ENCODE peak calls at places on chromosome 2, in seven cellular contexts. H is heart left ventricle, P is tibial artery, D is ovary, Z is upper lobe of right lung, A is prostate gland, M is endodermal cell. Y is an unnamed sample.

GRCh38 chr2:74742486-74742885 is 88.4 kb downstream of the SEMA4F start:
- DNase-seq in H (no peak), P (no peak), D (no peak), Z (no peak), A (no peak), M (no peak), Y (no peak)

GRCh38 chr2:172311921-172312345 is 115.5 kb upstream of the ITGA6 start:
- DNase-seq in H (peak; percentile 41), P (no peak), D (no peak), Z (no peak), A (peak; percentile 28), M (no peak), Y (no peak)

GRCh38 chr2:14759086-14759485 is 126.6 kb downstream of the LRATD1 start:
- DNase-seq in H (no peak), P (no peak), D (no peak), Z (no peak), A (no peak), M (no peak), Y (no peak)

GRCh38 chr2:42922293-42922692 is 129.9 kb upstream of the HAAO start:
- DNase-seq in H (no peak), P (no peak), D (peak; percentile 16), Z (no peak), A (no peak), M (no peak), Y (no peak)

GRCh38 chr2:55012648-55013484 is 37.4 kb downstream of the RTN4 start:
- DNase-seq in H (no peak), P (no peak), D (no peak), Z (no peak), A (peak; percentile 39), M (no peak), Y (no peak)

GRCh38 chr2:102585704-102586404 is 33.5 kb upstream of the SLC9A2 start:
- DNase-seq in H (no peak), P (no peak), D (no peak), Z (no peak), A (peak; percentile 6), M (no peak), Y (no peak)

GRCh38 chr2:207012461-207012860 is 73.1 kb downstream of the CPO start:
- DNase-seq in H (no peak), P (no peak), D (no peak), Z (no peak), A (no peak), M (no peak), Y (no peak)

GRCh38 chr2:143230506-143231256 is 101.5 kb downstream of the ARHGAP15 start:
- DNase-seq in H (no peak), P (no peak), D (no peak), Z (no peak), A (no peak), M (no peak), Y (no peak)

GRCh38 chr2:63591566-63592175 is 2.9 kb downstream of the MDH1 start:
- DNase-seq in H (no peak), P (no peak), D (no peak), Z (no peak), A (no peak), M (no peak), Y (no peak)

GRCh38 chr2:121584741-121585140 is 54.1 kb downstream of the RNU4ATAC start:
- DNase-seq in H (no peak), P (no peak), D (no peak), Z (no peak), A (no peak), M (no peak), Y (no peak)

GRCh38 chr2:28366496-28367282 is 26.0 kb upstream of the FOSL2 start:
- DNase-seq in H (no peak), P (no peak), D (no peak), Z (no peak), A (no peak), M (no peak), Y (peak; percentile 29)

GRCh38 chr2:207115715-207116364 is 49.9 kb downstream of the KLF7 start:
- DNase-seq in H (peak; percentile 52), P (no peak), D (no peak), Z (no peak), A (no peak), M (no peak), Y (no peak)

GRCh38 chr2:19706332-19706731 is 195.5 kb downstream of the TTC32 start:
- DNase-seq in H (no peak), P (no peak), D (no peak), Z (no peak), A (no peak), M (no peak), Y (no peak)

GRCh38 chr2:126704434-126705165 is 48.6 kb downstream of the GYPC start:
- DNase-seq in H (no peak), P (no peak), D (no peak), Z (no peak), A (no peak), M (no peak), Y (no peak)

GRCh38 chr2:55861733-55862132 is 61.8 kb downstream of the EFEMP1 start:
- DNase-seq in H (no peak), P (peak; percentile 76), D (no peak), Z (no peak), A (no peak), M (no peak), Y (no peak)

GRCh38 chr2:37919631-37920032 is 5.5 kb upstream of the RMDN2 start:
- DNase-seq in H (no peak), P (no peak), D (no peak), Z (no peak), A (no peak), M (no peak), Y (no peak)

GRCh38 chr2:152594022-152594712 is 123.1 kb downstream of the PRPF40A start:
- DNase-seq in H (peak; percentile 47), P (peak; percentile 81), D (no peak), Z (no peak), A (peak; percentile 44), M (no peak), Y (no peak)

GRCh38 chr2:215059724-215060123 is 78.7 kb downstream of the ABCA12 start:
- DNase-seq in H (no peak), P (no peak), D (no peak), Z (no peak), A (no peak), M (no peak), Y (peak; percentile 48)

GRCh38 chr2:42136832-42137821 is 32.0 kb upstream of the EML4 start:
- DNase-seq in H (no peak), P (no peak), D (no peak), Z (no peak), A (no peak), M (peak; percentile 66), Y (peak; percentile 14)

GRCh38 chr2:118576109-118576855 is 271.2 kb downstream of the EN1 start:
- DNase-seq in H (peak; percentile 33), P (no peak), D (no peak), Z (no peak), A (no peak), M (no peak), Y (peak; percentile 11)

GRCh38 chr2:20291106-20291564 is 59.5 kb downstream of the PUM2 start:
- DNase-seq in H (no peak), P (no peak), D (no peak), Z (no peak), A (peak; percentile 24), M (peak; percentile 89), Y (peak; percentile 88)

GRCh38 chr2:144358979-144359541 is 160.9 kb downstream of the ZEB2 start:
- DNase-seq in H (no peak), P (no peak), D (no peak), Z (no peak), A (no peak), M (no peak), Y (peak; percentile 70)

DNA sequence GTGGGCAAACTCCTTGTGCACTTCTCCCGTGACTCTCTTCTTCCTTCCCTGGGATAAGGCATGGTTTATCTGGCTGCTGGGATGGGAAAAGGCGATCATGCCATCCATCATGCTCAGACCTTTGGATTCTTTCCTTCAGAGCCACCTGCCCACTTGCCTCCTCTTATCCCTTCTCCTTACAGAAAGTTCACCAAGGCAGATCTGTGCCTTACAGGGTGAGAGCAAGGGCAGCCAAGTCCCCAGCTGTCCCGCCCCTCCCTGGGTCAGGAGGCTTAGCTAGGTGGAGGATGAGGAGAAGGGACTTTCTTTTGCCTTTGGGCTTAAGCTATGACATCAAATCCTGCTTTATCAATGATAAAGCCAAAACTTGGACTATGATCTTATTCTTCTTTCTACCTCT is 47.6 kb downstream of the KCNE4 start:
- DNase-seq in H (no peak), P (no peak), D (no peak), Z (no peak), A (no peak), M (no peak), Y (no peak)
- H3K4me3 ChIP-seq in H (no peak overlapping the region), P (no peak overlapping the region), D (no peak overlapping the region), Z (no peak overlapping the region), A (no peak overlapping the region), M (no peak overlapping the region), Y (no peak overlapping the region)

GRCh38 chr2:181682795-181683517 is 2.6 kb upstream of the NEUROD1 start:
- DNase-seq in H (no peak), P (no peak), D (no peak), Z (no peak), A (no peak), M (peak; percentile 45), Y (no peak)
- H3K4me3 ChIP-seq in H (no peak overlapping the region), P (no peak overlapping the region), D (no peak overlapping the region), Z (no peak overlapping the region), A (no peak overlapping the region), M (no peak overlapping the region), Y (no peak overlapping the region)

DNA sequence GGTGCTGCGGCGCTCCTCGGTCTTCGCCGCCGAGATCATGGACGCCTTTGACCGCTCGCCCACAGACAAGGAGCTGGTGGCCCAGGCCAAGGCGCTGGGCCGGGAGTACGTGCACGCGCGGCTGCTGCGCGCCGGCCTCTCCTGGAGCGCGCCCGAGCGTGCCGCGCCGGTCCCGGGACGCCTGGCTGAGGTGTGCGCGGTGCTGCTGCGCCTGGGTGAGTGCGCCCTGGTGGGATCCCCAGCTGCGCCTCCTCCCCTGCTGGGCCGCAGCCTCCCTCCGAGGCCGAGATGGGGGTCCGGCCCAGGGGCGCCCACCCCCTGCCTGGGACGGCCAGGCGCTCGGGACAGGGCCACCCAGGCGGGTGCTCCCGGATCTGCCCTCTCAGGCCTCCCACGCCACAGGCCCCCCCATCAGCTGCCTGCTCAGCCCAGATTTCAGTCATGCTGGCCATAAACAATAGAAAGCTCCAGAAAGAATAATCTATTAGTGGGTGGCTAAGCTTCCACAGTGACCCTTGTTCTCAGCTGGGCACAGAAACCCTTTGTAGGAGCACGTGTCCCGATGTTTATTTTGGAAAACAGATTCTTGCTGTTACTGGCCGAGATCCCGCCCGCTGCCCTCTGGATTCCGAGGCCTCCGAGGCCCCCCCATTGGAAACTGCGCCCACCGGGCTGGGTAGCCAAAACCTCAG is 1.1 kb downstream of the BOK start:
- DNase-seq in H (peak; percentile 26), P (no peak), D (peak; percentile 58), Z (peak; percentile 80), A (peak; percentile 27), M (peak; percentile 80), Y (peak; percentile 30)
- H3K4me3 ChIP-seq in H (peak overlapping the region; percentile 66), P (peak overlapping the region; percentile 50), D (peak overlapping the region; percentile 46), Z (peak overlapping the region; percentile 69), A (peak overlapping the region; percentile 49), M (peak overlapping the region; percentile 76), Y (peak overlapping the region; percentile 62)

DNA sequence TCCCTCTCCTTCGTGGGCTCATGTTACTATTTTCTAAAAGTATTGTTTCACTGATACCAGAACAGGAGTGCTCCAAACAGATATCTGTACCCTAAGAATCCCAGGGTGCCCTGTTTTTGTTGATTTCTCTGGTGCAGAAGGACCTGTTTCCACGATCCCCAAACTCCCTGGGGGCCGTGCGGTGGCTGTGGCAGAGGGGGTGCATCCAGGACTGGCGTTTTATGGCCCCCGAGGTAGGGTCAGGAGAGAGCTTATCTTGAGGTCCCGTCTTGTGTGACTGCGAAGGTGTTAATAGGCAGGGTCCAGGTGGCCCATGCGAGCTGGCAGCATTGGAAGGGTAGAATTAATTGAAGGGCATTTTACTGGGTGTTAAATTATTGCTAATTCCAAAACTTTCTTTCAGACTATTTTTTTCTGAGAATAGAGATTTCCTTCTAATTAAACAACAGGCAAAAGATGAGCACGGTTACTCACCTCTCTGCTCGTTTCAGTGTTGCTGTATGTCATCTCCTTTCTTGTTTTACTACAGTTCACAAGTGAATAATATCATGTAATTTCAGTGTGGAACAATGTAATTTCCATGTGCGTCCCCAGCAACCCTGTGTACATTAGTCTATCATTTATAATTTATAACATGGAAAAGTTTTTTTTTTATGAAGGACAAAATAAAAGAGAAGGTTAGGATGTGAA is 8.2 kb downstream of the TWIST2 start:
- DNase-seq in H (no peak), P (no peak), D (no peak), Z (no peak), A (no peak), M (peak; percentile 30), Y (no peak)
- H3K4me3 ChIP-seq in H (no peak overlapping the region), P (no peak overlapping the region), D (no peak overlapping the region), Z (no peak overlapping the region), A (no peak overlapping the region), M (no peak overlapping the region), Y (no peak overlapping the region)

Y was measured in brain microvascular endothelial cell.